ENCODE peak calls at places on chromosomes 3 and 15, in five cellular contexts. One of them, this sample, is unnamed.

GRCh38 chr15:45536951-45537350 is 14.4 kb upstream of the SLC30A4 start:
- DNase-seq in heart right ventricle: no peak
- DNase-seq in bronchial epithelial cell: no peak
- DNase-seq in CD8-positive, alpha-beta T cell: no peak
- DNase-seq in mammary epithelial cell: no peak
- DNase-seq in this sample: no peak

GRCh38 chr3:137612293-137612692 is 151.8 kb upstream of the SOX14 start:
- DNase-seq in heart right ventricle: no peak
- DNase-seq in bronchial epithelial cell: no peak
- DNase-seq in CD8-positive, alpha-beta T cell: no peak
- DNase-seq in mammary epithelial cell: no peak
- DNase-seq in this sample: no peak

GRCh38 chr3:128070898-128071591 is 18.8 kb downstream of the SEC61A1 start:
- DNase-seq in heart right ventricle: no peak
- DNase-seq in bronchial epithelial cell: no peak
- DNase-seq in CD8-positive, alpha-beta T cell: no peak
- DNase-seq in mammary epithelial cell: no peak
- DNase-seq in this sample: no peak

GRCh38 chr3:119148493-119149180 is 2.7 kb downstream of the TEX55 start:
- DNase-seq in heart right ventricle: no peak
- DNase-seq in bronchial epithelial cell: peak
- DNase-seq in CD8-positive, alpha-beta T cell: no peak
- DNase-seq in mammary epithelial cell: peak
- DNase-seq in this sample: peak

GRCh38 chr3:104353951-104354350 is 1012.8 kb upstream of the ALCAM start:
- DNase-seq in heart right ventricle: no peak
- DNase-seq in bronchial epithelial cell: no peak
- DNase-seq in CD8-positive, alpha-beta T cell: no peak
- DNase-seq in mammary epithelial cell: no peak
- DNase-seq in this sample: no peak

GRCh38 chr3:55492976-55493375 is 5.9 kb upstream of the WNT5A start:
- DNase-seq in heart right ventricle: no peak
- DNase-seq in bronchial epithelial cell: no peak
- DNase-seq in CD8-positive, alpha-beta T cell: no peak
- DNase-seq in mammary epithelial cell: no peak
- DNase-seq in this sample: no peak

GRCh38 chr3:46660543-46661523 is 32.6 kb downstream of the ALS2CL start:
- DNase-seq in heart right ventricle: peak
- DNase-seq in bronchial epithelial cell: peak
- DNase-seq in CD8-positive, alpha-beta T cell: peak
- DNase-seq in mammary epithelial cell: peak
- DNase-seq in this sample: peak

GRCh38 chr15:49084285-49084570 is 38.0 kb upstream of the SECISBP2L start:
- DNase-seq in heart right ventricle: no peak
- DNase-seq in bronchial epithelial cell: no peak
- DNase-seq in CD8-positive, alpha-beta T cell: no peak
- DNase-seq in mammary epithelial cell: no peak
- DNase-seq in this sample: no peak

GRCh38 chr15:80818996-80819395 is 39.8 kb downstream of the CEMIP start:
- DNase-seq in heart right ventricle: no peak
- DNase-seq in bronchial epithelial cell: no peak
- DNase-seq in CD8-positive, alpha-beta T cell: no peak
- DNase-seq in mammary epithelial cell: no peak
- DNase-seq in this sample: no peak

GRCh38 chr15:51814616-51815015 is 14.8 kb upstream of the TMOD3 start:
- DNase-seq in heart right ventricle: no peak
- DNase-seq in bronchial epithelial cell: no peak
- DNase-seq in CD8-positive, alpha-beta T cell: no peak
- DNase-seq in mammary epithelial cell: no peak
- DNase-seq in this sample: no peak

GRCh38 chr3:143068059-143068458 is 51.5 kb upstream of the CHST2 start:
- DNase-seq in heart right ventricle: no peak
- DNase-seq in bronchial epithelial cell: no peak
- DNase-seq in CD8-positive, alpha-beta T cell: no peak
- DNase-seq in mammary epithelial cell: no peak
- DNase-seq in this sample: no peak

GRCh38 chr3:140469491-140469890 is 208.4 kb upstream of the TRIM42 start:
- DNase-seq in heart right ventricle: no peak
- DNase-seq in bronchial epithelial cell: peak
- DNase-seq in CD8-positive, alpha-beta T cell: no peak
- DNase-seq in mammary epithelial cell: peak
- DNase-seq in this sample: peak

GRCh38 chr3:189529468-189529867 is 101.7 kb upstream of the TP63 start:
- DNase-seq in heart right ventricle: no peak
- DNase-seq in bronchial epithelial cell: peak
- DNase-seq in CD8-positive, alpha-beta T cell: no peak
- DNase-seq in mammary epithelial cell: no peak
- DNase-seq in this sample: peak

GRCh38 chr3:108008106-108008505 is 82.7 kb downstream of the CD47 start:
- DNase-seq in heart right ventricle: no peak
- DNase-seq in bronchial epithelial cell: no peak
- DNase-seq in CD8-positive, alpha-beta T cell: no peak
- DNase-seq in mammary epithelial cell: no peak
- DNase-seq in this sample: no peak

GRCh38 chr15:27179789-27180188 is 208.8 kb downstream of the GABRG3 start:
- DNase-seq in heart right ventricle: no peak
- DNase-seq in bronchial epithelial cell: no peak
- DNase-seq in CD8-positive, alpha-beta T cell: no peak
- DNase-seq in mammary epithelial cell: no peak
- DNase-seq in this sample: no peak

GRCh38 chr15:31455499-31455898 is 128.9 kb downstream of the KLF13 start:
- DNase-seq in heart right ventricle: no peak
- DNase-seq in bronchial epithelial cell: no peak
- DNase-seq in CD8-positive, alpha-beta T cell: peak
- DNase-seq in mammary epithelial cell: no peak
- DNase-seq in this sample: no peak

GRCh38 chr15:85411992-85412538 is 31.7 kb downstream of the AKAP13 start:
- DNase-seq in heart right ventricle: no peak
- DNase-seq in bronchial epithelial cell: peak
- DNase-seq in CD8-positive, alpha-beta T cell: no peak
- DNase-seq in mammary epithelial cell: peak
- DNase-seq in this sample: peak

GRCh38 chr3:189507856-189508255 is 123.3 kb upstream of the TP63 start:
- DNase-seq in heart right ventricle: no peak
- DNase-seq in bronchial epithelial cell: no peak
- DNase-seq in CD8-positive, alpha-beta T cell: no peak
- DNase-seq in mammary epithelial cell: no peak
- DNase-seq in this sample: no peak

GRCh38 chr15:63054985-63055384 is 12.4 kb downstream of the TPM1 start:
- DNase-seq in heart right ventricle: no peak
- DNase-seq in bronchial epithelial cell: no peak
- DNase-seq in CD8-positive, alpha-beta T cell: no peak
- DNase-seq in mammary epithelial cell: no peak
- DNase-seq in this sample: no peak

GRCh38 chr3:3586843-3587626 is 212.2 kb upstream of the LRRN1 start:
- DNase-seq in heart right ventricle: no peak
- DNase-seq in bronchial epithelial cell: no peak
- DNase-seq in CD8-positive, alpha-beta T cell: no peak
- DNase-seq in mammary epithelial cell: no peak
- DNase-seq in this sample: no peak

GRCh38 chr3:149462051-149462450 is 12.4 kb upstream of the TM4SF4 start:
- DNase-seq in heart right ventricle: no peak
- DNase-seq in bronchial epithelial cell: no peak
- DNase-seq in CD8-positive, alpha-beta T cell: no peak
- DNase-seq in mammary epithelial cell: no peak
- DNase-seq in this sample: no peak

GRCh38 chr3:52220380-52221026 is 4.9 kb downstream of the TLR9 start:
- DNase-seq in heart right ventricle: peak
- DNase-seq in bronchial epithelial cell: peak
- DNase-seq in CD8-positive, alpha-beta T cell: peak
- DNase-seq in mammary epithelial cell: peak
- DNase-seq in this sample: peak

GRCh38 chr15:51403072-51403878 is 61.8 kb downstream of the GLDN start:
- DNase-seq in heart right ventricle: no peak
- DNase-seq in bronchial epithelial cell: peak
- DNase-seq in CD8-positive, alpha-beta T cell: no peak
- DNase-seq in mammary epithelial cell: peak
- DNase-seq in this sample: peak

GRCh38 chr3:72273615-72274014 is 488.7 kb upstream of the PROK2 start:
- DNase-seq in heart right ventricle: no peak
- DNase-seq in bronchial epithelial cell: no peak
- DNase-seq in CD8-positive, alpha-beta T cell: no peak
- DNase-seq in mammary epithelial cell: no peak
- DNase-seq in this sample: no peak

GRCh38 chr3:64111872-64112271 is 88.6 kb upstream of the PSMD6 start:
- DNase-seq in heart right ventricle: no peak
- DNase-seq in bronchial epithelial cell: no peak
- DNase-seq in CD8-positive, alpha-beta T cell: no peak
- DNase-seq in mammary epithelial cell: no peak
- DNase-seq in this sample: peak

GRCh38 chr3:194042947-194043346 is 93.0 kb upstream of the HES1 start:
- DNase-seq in heart right ventricle: no peak
- DNase-seq in bronchial epithelial cell: peak
- DNase-seq in CD8-positive, alpha-beta T cell: no peak
- DNase-seq in mammary epithelial cell: peak
- DNase-seq in this sample: peak

GRCh38 chr3:55615694-55616310 is 128.7 kb upstream of the WNT5A start:
- DNase-seq in heart right ventricle: no peak
- DNase-seq in bronchial epithelial cell: no peak
- DNase-seq in CD8-positive, alpha-beta T cell: no peak
- DNase-seq in mammary epithelial cell: no peak
- DNase-seq in this sample: peak

GRCh38 chr3:177576754-177577153 is 379.5 kb upstream of the TBL1XR1 start:
- DNase-seq in heart right ventricle: no peak
- DNase-seq in bronchial epithelial cell: no peak
- DNase-seq in CD8-positive, alpha-beta T cell: no peak
- DNase-seq in mammary epithelial cell: no peak
- DNase-seq in this sample: no peak

GRCh38 chr3:153443961-153444360 is 281.9 kb downstream of the RAP2B start:
- DNase-seq in heart right ventricle: no peak
- DNase-seq in bronchial epithelial cell: peak
- DNase-seq in CD8-positive, alpha-beta T cell: no peak
- DNase-seq in mammary epithelial cell: no peak
- DNase-seq in this sample: peak

GRCh38 chr3:10694194-10694593 is 121.8 kb upstream of the SLC6A11 start:
- DNase-seq in heart right ventricle: no peak
- DNase-seq in bronchial epithelial cell: no peak
- DNase-seq in CD8-positive, alpha-beta T cell: no peak
- DNase-seq in mammary epithelial cell: no peak
- DNase-seq in this sample: no peak

GRCh38 chr3:14298442-14298841 is 104.0 kb upstream of the SLC6A6 start:
- DNase-seq in heart right ventricle: no peak
- DNase-seq in bronchial epithelial cell: no peak
- DNase-seq in CD8-positive, alpha-beta T cell: no peak
- DNase-seq in mammary epithelial cell: no peak
- DNase-seq in this sample: no peak

GRCh38 chr15:51801391-51801835 is 28.0 kb upstream of the TMOD3 start:
- DNase-seq in heart right ventricle: peak
- DNase-seq in bronchial epithelial cell: no peak
- DNase-seq in CD8-positive, alpha-beta T cell: no peak
- DNase-seq in mammary epithelial cell: no peak
- DNase-seq in this sample: peak

GRCh38 chr3:138943724-138944131 is 3.2 kb downstream of the FOXL2 start:
- DNase-seq in heart right ventricle: no peak
- DNase-seq in bronchial epithelial cell: no peak
- DNase-seq in CD8-positive, alpha-beta T cell: no peak
- DNase-seq in mammary epithelial cell: no peak
- DNase-seq in this sample: peak

GRCh38 chr3:52350436-52350835 is 34.3 kb downstream of the DNAH1 start:
- DNase-seq in heart right ventricle: no peak
- DNase-seq in bronchial epithelial cell: no peak
- DNase-seq in CD8-positive, alpha-beta T cell: no peak
- DNase-seq in mammary epithelial cell: no peak
- DNase-seq in this sample: no peak

GRCh38 chr3:61358364-61358763 is 107.1 kb upstream of the FHIT start:
- DNase-seq in heart right ventricle: peak
- DNase-seq in bronchial epithelial cell: no peak
- DNase-seq in CD8-positive, alpha-beta T cell: no peak
- DNase-seq in mammary epithelial cell: no peak
- DNase-seq in this sample: no peak

GRCh38 chr3:16589867-16590624 is 15.2 kb downstream of the DAZL start:
- DNase-seq in heart right ventricle: no peak
- DNase-seq in bronchial epithelial cell: no peak
- DNase-seq in CD8-positive, alpha-beta T cell: no peak
- DNase-seq in mammary epithelial cell: no peak
- DNase-seq in this sample: no peak

GRCh38 chr15:69749797-69750196 is 297.2 kb downstream of the RPLP1 start:
- DNase-seq in heart right ventricle: no peak
- DNase-seq in bronchial epithelial cell: peak
- DNase-seq in CD8-positive, alpha-beta T cell: peak
- DNase-seq in mammary epithelial cell: peak
- DNase-seq in this sample: peak
- TF ChIP-seq CTCF in heart right ventricle: peak
- TF ChIP-seq CTCF in bronchial epithelial cell: peak
- TF ChIP-seq CTCF in CD8-positive, alpha-beta T cell: peak
- TF ChIP-seq CTCF in mammary epithelial cell: peak
- TF ChIP-seq CTCF in this sample: peak

GRCh38 chr15:78859971-78860733 is 12.5 kb upstream of the MORF4L1 start:
- DNase-seq in heart right ventricle: peak
- DNase-seq in bronchial epithelial cell: peak
- DNase-seq in CD8-positive, alpha-beta T cell: peak
- DNase-seq in mammary epithelial cell: peak
- DNase-seq in this sample: peak
- H3K4me3 ChIP-seq in heart right ventricle: peak
- H3K4me3 ChIP-seq in bronchial epithelial cell: peak
- H3K4me3 ChIP-seq in CD8-positive, alpha-beta T cell: peak
- H3K4me3 ChIP-seq in mammary epithelial cell: peak
- H3K4me3 ChIP-seq in this sample: peak

GRCh38 chr15:56672721-56673120 is 60.6 kb downstream of the ZNF280D start:
- DNase-seq in heart right ventricle: no peak
- DNase-seq in bronchial epithelial cell: no peak
- DNase-seq in CD8-positive, alpha-beta T cell: no peak
- DNase-seq in mammary epithelial cell: no peak
- DNase-seq in this sample: peak
- TF ChIP-seq CTCF in heart right ventricle: no peak
- TF ChIP-seq CTCF in bronchial epithelial cell: no peak
- TF ChIP-seq CTCF in CD8-positive, alpha-beta T cell: no peak
- TF ChIP-seq CTCF in mammary epithelial cell: no peak
- TF ChIP-seq CTCF in this sample: no peak

GRCh38 chr3:190734490-190734889 is 128.0 kb downstream of the GMNC start:
- DNase-seq in heart right ventricle: no peak
- DNase-seq in bronchial epithelial cell: no peak
- DNase-seq in CD8-positive, alpha-beta T cell: no peak
- DNase-seq in mammary epithelial cell: no peak
- DNase-seq in this sample: no peak

GRCh38 chr3:190737451-190737850 is 125.0 kb downstream of the GMNC start:
- DNase-seq in heart right ventricle: no peak
- DNase-seq in bronchial epithelial cell: no peak
- DNase-seq in CD8-positive, alpha-beta T cell: no peak
- DNase-seq in mammary epithelial cell: no peak
- DNase-seq in this sample: no peak

GRCh38 chr3:190741788-190742187 is 120.7 kb downstream of the GMNC start:
- DNase-seq in heart right ventricle: no peak
- DNase-seq in bronchial epithelial cell: no peak
- DNase-seq in CD8-positive, alpha-beta T cell: no peak
- DNase-seq in mammary epithelial cell: no peak
- DNase-seq in this sample: no peak

GRCh38 chr3:190738756-190739155 is 123.7 kb downstream of the GMNC start:
- DNase-seq in heart right ventricle: no peak
- DNase-seq in bronchial epithelial cell: no peak
- DNase-seq in CD8-positive, alpha-beta T cell: no peak
- DNase-seq in mammary epithelial cell: no peak
- DNase-seq in this sample: no peak

GRCh38 chr3:190739726-190740230 is 122.7 kb downstream of the GMNC start:
- DNase-seq in heart right ventricle: no peak
- DNase-seq in bronchial epithelial cell: peak
- DNase-seq in CD8-positive, alpha-beta T cell: no peak
- DNase-seq in mammary epithelial cell: no peak
- DNase-seq in this sample: peak
- H3K4me3 ChIP-seq in heart right ventricle: no peak
- H3K4me3 ChIP-seq in bronchial epithelial cell: no peak
- H3K4me3 ChIP-seq in CD8-positive, alpha-beta T cell: no peak
- H3K4me3 ChIP-seq in mammary epithelial cell: no peak
- H3K4me3 ChIP-seq in this sample: no peak